ENCODE peak calls at places on chromosomes 13 and 19, in nine cellular contexts. P, A, O, G, R, X, L, Z and C are unnamed samples.

GRCh38 chr13:99218969-99219368 is 18.3 kb downstream of the UBAC2 start:
- DNase-seq in P (no peak), O (no peak), A (no peak), L (no peak), G (no peak), Z (no peak), X (no peak), R (no peak), C (no peak)

GRCh38 chr13:89214115-89214514 is 1542.9 kb downstream of the SLITRK5 start:
- DNase-seq in O (no peak), P (no peak), R (no peak), X (no peak), A (no peak), G (no peak), Z (no peak), L (no peak), C (no peak)

GRCh38 chr19:13057147-13057572 is 45.5 kb downstream of the LYL1 start:
- DNase-seq in L (no peak), Z (no peak), O (peak; percentile 89), A (no peak), P (no peak), R (no peak), X (no peak), G (no peak), C (no peak)

GRCh38 chr13:112182251-112182650 is 115.3 kb downstream of the SOX1 start:
- DNase-seq in Z (no peak), X (no peak), O (no peak), R (no peak), A (no peak), G (no peak), P (peak; percentile 86), L (no peak), C (no peak)

GRCh38 chr13:101915333-101915732 is 462.9 kb downstream of the ITGBL1 start:
- DNase-seq in G (no peak), P (no peak), L (no peak), R (no peak), X (no peak), O (peak; percentile 70), Z (no peak), A (no peak), C (no peak)

GRCh38 chr13:107434347-107434746 is 781.0 kb downstream of the LIG4 start:
- DNase-seq in P (no peak), L (no peak), G (no peak), R (no peak), Z (no peak), X (no peak), O (no peak), A (no peak), C (no peak)

GRCh38 chr19:18306903-18307681 is 15.8 kb downstream of the LSM4 start:
- DNase-seq in R (no peak), Z (no peak), G (no peak), X (no peak), A (no peak), L (no peak), P (no peak), O (no peak), C (no peak)

GRCh38 chr13:26051231-26052135 is at the start of gene SHISA2:
- DNase-seq in L (peak; percentile 27), X (peak; percentile 51), G (peak; percentile 35), R (peak; percentile 38), Z (no peak), A (no peak), P (no peak), O (peak; percentile 34), C (no peak)

GRCh38 chr19:373391-374182 is 29.0 kb upstream of the MIER2 start:
- DNase-seq in X (no peak), L (no peak), R (no peak), P (peak; percentile 86), A (no peak), O (no peak), Z (no peak), G (no peak), C (no peak)

GRCh38 chr19:3056454-3057016 is 5.8 kb downstream of the TLE5 start:
- DNase-seq in R (no peak), A (no peak), Z (no peak), G (no peak), O (no peak), L (no peak), X (no peak), P (no peak), C (no peak)

GRCh38 chr13:48112896-48113525 is 18.1 kb upstream of the MED4 start:
- DNase-seq in X (no peak), L (no peak), G (no peak), Z (no peak), R (no peak), A (no peak), P (no peak), O (no peak), C (no peak)

GRCh38 chr13:63551731-63552130 is 2136.1 kb upstream of the PCDH20 start:
- DNase-seq in O (no peak), L (no peak), G (no peak), X (no peak), Z (no peak), P (no peak), A (no peak), R (no peak), C (no peak)